ENCODE peak calls at places on chromosomes 3 and 15, in six cellular contexts. Q is A549, A is IMR-90, F is psoas muscle, D is SK-N-SH, P is upper lobe of right lung. U is an unnamed sample.

GRCh38 chr15:57326196-57326595 is 50.1 kb upstream of the CGNL1 start:
- DNase-seq in Q (no peak), A (no peak), F (no peak), D (no peak), P (no peak), U (no peak)

GRCh38 chr3:24303057-24303754 is 191.4 kb downstream of the THRB start:
- DNase-seq in Q (no peak), A (no peak), F (no peak), D (peak; percentile 14), P (no peak), U (no peak)

GRCh38 chr3:57544181-57545125 is at the start of gene DNAH12:
- DNase-seq in Q (no peak), A (no peak), F (no peak), D (peak; percentile 75), P (peak; percentile 75), U (no peak)

GRCh38 chr3:136929984-136930671 is 27.7 kb upstream of the IL20RB start:
- DNase-seq in Q (peak; percentile 30), A (peak; percentile 44), F (peak; percentile 44), D (no peak), P (no peak), U (peak; percentile 56)

GRCh38 chr3:114758828-114759709 is 388.0 kb downstream of the ZBTB20 start:
- DNase-seq in Q (peak; percentile 30), A (peak; percentile 59), F (no peak), D (peak; percentile 17), P (no peak), U (no peak)

GRCh38 chr3:117955196-117955595 is 1079.5 kb downstream of the IGSF11 start:
- DNase-seq in Q (no peak), A (peak; percentile 56), F (no peak), D (no peak), P (no peak), U (no peak)

GRCh38 chr15:42141795-42142667 is 14.4 kb downstream of the PLA2G4F start:
- DNase-seq in Q (no peak), A (no peak), F (no peak), D (no peak), P (peak; percentile 61), U (no peak)

GRCh38 chr15:45521596-45522167 is 873 bp downstream of the SLC30A4 start:
- DNase-seq in Q (peak; percentile 6), A (no peak), F (no peak), D (no peak), P (no peak), U (no peak)

GRCh38 chr3:194138732-194139084 is 2.8 kb downstream of the HES1 start:
- DNase-seq in Q (no peak), A (peak; percentile 56), F (no peak), D (no peak), P (no peak), U (no peak)

GRCh38 chr15:70699873-70700272 is 63.5 kb downstream of the UACA start:
- DNase-seq in Q (no peak), A (no peak), F (no peak), D (no peak), P (no peak), U (no peak)

GRCh38 chr3:58529516-58530353 is 7.3 kb downstream of the ACOX2 start:
- DNase-seq in Q (peak; percentile 60), A (no peak), F (no peak), D (no peak), P (no peak), U (no peak)

GRCh38 chr15:69798481-69799315 is 299.0 kb downstream of the TLE3 start:
- DNase-seq in Q (no peak), A (peak; percentile 54), F (no peak), D (no peak), P (no peak), U (no peak)

GRCh38 chr3:48915296-48915695 is 3.3 kb upstream of the ARIH2 start:
- DNase-seq in Q (no peak), A (peak; percentile 68), F (no peak), D (no peak), P (no peak), U (no peak)

GRCh38 chr3:107522510-107523360 is at the start of gene BBX:
- DNase-seq in Q (peak; percentile 98), A (peak; percentile 97), F (peak; percentile 93), D (peak; percentile 83), P (peak; percentile 94), U (peak; percentile 93)

GRCh38 chr3:107525954-107526305 is 3.2 kb downstream of the BBX start:
- DNase-seq in Q (no peak), A (no peak), F (no peak), D (peak; percentile 2), P (no peak), U (no peak)

GRCh38 chr3:107523361-107524213 is 825 bp downstream of the BBX start:
- DNase-seq in Q (peak; percentile 52), A (peak; percentile 33), F (peak; percentile 64), D (peak; percentile 77), P (peak; percentile 84), U (peak; percentile 68)

GRCh38 chr3:107524214-107525100 is 1.7 kb downstream of the BBX start:
- DNase-seq in Q (peak; percentile 54), A (peak; percentile 51), F (peak; percentile 58), D (peak; percentile 82), P (peak; percentile 78), U (peak; percentile 79)

DNA sequence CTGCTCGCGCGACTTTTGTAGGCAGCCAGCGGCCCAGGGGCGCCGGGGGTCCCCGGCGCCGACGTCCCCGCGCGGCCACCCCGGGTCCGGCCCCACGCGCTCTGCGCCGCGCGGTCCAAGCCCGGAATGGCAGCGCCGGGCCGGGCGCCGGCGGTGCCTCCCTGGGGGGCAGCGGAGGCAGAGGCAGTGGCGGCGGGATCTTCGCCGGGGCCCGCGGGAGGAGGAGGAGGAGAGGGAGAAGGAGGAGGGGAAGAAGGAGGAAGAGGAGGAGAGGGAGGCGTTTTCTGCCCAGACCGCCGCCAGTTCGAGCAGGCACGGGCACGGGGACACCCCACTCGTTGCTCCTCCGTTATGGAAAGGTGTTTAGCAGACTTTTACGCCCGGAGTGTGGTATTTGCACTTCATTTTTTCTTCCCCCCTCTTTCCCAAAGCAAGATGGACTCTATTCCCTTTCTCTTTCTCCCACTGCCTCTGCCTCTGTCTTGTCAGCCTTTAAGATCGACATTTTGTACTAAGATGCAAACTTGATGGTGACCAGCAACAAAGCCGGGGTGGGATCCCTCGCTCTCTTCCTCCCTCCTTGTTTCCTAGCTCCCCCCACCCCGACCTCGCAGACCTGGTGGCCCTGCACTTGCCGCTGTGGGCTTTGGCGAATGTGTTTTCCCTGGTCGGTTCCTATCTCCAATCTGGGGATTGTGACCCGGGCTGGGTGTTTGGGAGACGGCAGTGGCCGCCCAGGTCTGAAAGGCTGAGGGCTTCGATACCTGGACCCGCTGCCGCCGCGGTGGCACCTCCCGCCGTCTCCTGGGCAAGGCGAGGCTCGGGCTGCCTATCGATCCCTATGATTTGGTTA is 2.6 kb downstream of the BBX start:
- DNase-seq in Q (peak; percentile 6), A (no peak), F (peak; percentile 51), D (peak; percentile 55), P (peak; percentile 76), U (peak; percentile 53)
- H3K27ac ChIP-seq in Q (peak overlapping the region; percentile 76), A (peak overlapping the region; percentile 76), F (peak overlapping the region; percentile 80), D (peak overlapping the region; percentile 92), P (peak overlapping the region; percentile 91), U (peak overlapping the region; percentile 84)

GRCh38 chr3:14117468-14118399 is 6.9 kb downstream of the CHCHD4 start:
- DNase-seq in Q (no peak), A (no peak), F (no peak), D (no peak), P (peak; percentile 43), U (no peak)
- H3K27ac ChIP-seq in Q (no peak overlapping the region), A (peak overlapping the region; percentile 7), F (no peak overlapping the region), D (no peak overlapping the region), P (no peak overlapping the region), U (peak overlapping the region; percentile 75)

GRCh38 chr3:42730294-42730693 is 27.7 kb upstream of the HHATL start:
- DNase-seq in Q (no peak), A (no peak), F (no peak), D (no peak), P (no peak), U (no peak)
- H3K27ac ChIP-seq in Q (no peak overlapping the region), A (no peak overlapping the region), F (peak overlapping the region; percentile 73), D (peak overlapping the region; percentile 40), P (no peak overlapping the region), U (no peak overlapping the region)

GRCh38 chr15:82850731-82851130 is 41.3 kb downstream of the WHAMM start:
- DNase-seq in Q (no peak), A (no peak), F (no peak), D (peak; percentile 82), P (no peak), U (no peak)

GRCh38 chr15:82848201-82848993 is 39.0 kb downstream of the WHAMM start:
- DNase-seq in Q (no peak), A (no peak), F (no peak), D (no peak), P (no peak), U (no peak)

GRCh38 chr15:82850242-82850591 is 40.8 kb downstream of the WHAMM start:
- DNase-seq in Q (no peak), A (peak; percentile 5), F (no peak), D (peak; percentile 89), P (no peak), U (no peak)

GRCh38 chr15:82851331-82851850 is 42.0 kb downstream of the WHAMM start:
- DNase-seq in Q (no peak), A (no peak), F (no peak), D (no peak), P (no peak), U (no peak)

GRCh38 chr15:82849556-82850241 is 40.3 kb downstream of the WHAMM start:
- DNase-seq in Q (peak; percentile 87), A (peak; percentile 74), F (peak; percentile 81), D (peak; percentile 59), P (peak; percentile 87), U (peak; percentile 93)
- H3K27ac ChIP-seq in Q (no peak overlapping the region), A (peak overlapping the region; percentile 19), F (peak overlapping the region; percentile 68), D (peak overlapping the region; percentile 90), P (no peak overlapping the region), U (peak overlapping the region; percentile 23)

GRCh38 chr3:78737988-78738387 is 1029.8 kb downstream of the ROBO1 start:
- DNase-seq in Q (no peak), A (no peak), F (no peak), D (no peak), P (no peak), U (no peak)

GRCh38 chr3:78741066-78741645 is 1026.6 kb downstream of the ROBO1 start:
- DNase-seq in Q (peak; percentile 22), A (no peak), F (no peak), D (no peak), P (no peak), U (no peak)

GRCh38 chr3:78732893-78733292 is 1034.9 kb downstream of the ROBO1 start:
- DNase-seq in Q (no peak), A (no peak), F (no peak), D (no peak), P (no peak), U (no peak)

GRCh38 chr3:78734048-78734637 is 1033.7 kb downstream of the ROBO1 start:
- DNase-seq in Q (no peak), A (peak; percentile 83), F (no peak), D (no peak), P (no peak), U (no peak)

GRCh38 chr3:78736863-78737262 is 1030.9 kb downstream of the ROBO1 start:
- DNase-seq in Q (peak; percentile 43), A (peak; percentile 50), F (no peak), D (no peak), P (no peak), U (no peak)
- H3K27ac ChIP-seq in Q (no peak overlapping the region), A (no peak overlapping the region), F (no peak overlapping the region), D (no peak overlapping the region), P (no peak overlapping the region), U (no peak overlapping the region)

GRCh38 chr3:186108106-186108940 is 566 bp downstream of the ETV5 start:
- DNase-seq in Q (peak; percentile 70), A (peak; percentile 66), F (peak; percentile 50), D (peak; percentile 87), P (peak; percentile 78), U (peak; percentile 60)
- H3K27ac ChIP-seq in Q (peak overlapping the region; percentile 94), A (peak overlapping the region; percentile 77), F (peak overlapping the region; percentile 88), D (peak overlapping the region; percentile 90), P (peak overlapping the region; percentile 86), U (peak overlapping the region; percentile 74)

U was measured in right lobe of liver.